ENCODE peak calls at places on chromosomes 2 and 18, in eight cellular contexts. F is AG04450, O is A549, Z is choroid plexus epithelial cell, E is lower lobe of right lung, U is AG09309, Q is PC-3, P is astrocyte. S is an unnamed sample.

GRCh38 chr2:76296400-76296799 is 585.7 kb upstream of the GCFC2 start:
- DNase-seq in F (no peak), O (no peak), Z (no peak), E (no peak), U (no peak), Q (no peak), P (no peak), S (no peak)

GRCh38 chr18:47120428-47120827 is 29.9 kb downstream of the HDHD2 start:
- DNase-seq in F (no peak), O (no peak), Z (no peak), E (no peak), U (no peak), Q (no peak), P (peak), S (no peak)

GRCh38 chr2:78644849-78645248 is 380.7 kb upstream of the REG3G start:
- DNase-seq in F (no peak), O (no peak), Z (no peak), E (no peak), U (no peak), Q (peak), P (no peak), S (peak)

GRCh38 chr18:30387401-30387800 is 655.1 kb downstream of the DSC3 start:
- DNase-seq in F (no peak), O (no peak), Z (no peak), E (no peak), U (no peak), Q (no peak), P (no peak), S (peak)

GRCh38 chr2:232889876-232890401 is 19.9 kb downstream of the SNORC start:
- DNase-seq in F (no peak), O (no peak), Z (no peak), E (no peak), U (no peak), Q (no peak), P (no peak), S (no peak)

GRCh38 chr2:219362524-219363164 is 25.1 kb downstream of the DNPEP start:
- DNase-seq in F (peak), O (peak), Z (peak), E (no peak), U (peak), Q (peak), P (peak), S (peak)

GRCh38 chr2:107730898-107731297 is 95.8 kb upstream of the RGPD4 start:
- DNase-seq in F (no peak), O (no peak), Z (no peak), E (no peak), U (no peak), Q (peak), P (peak), S (peak)

GRCh38 chr2:74886811-74887210 is 52.9 kb downstream of the HK2 start:
- DNase-seq in F (no peak), O (peak), Z (no peak), E (no peak), U (no peak), Q (no peak), P (no peak), S (no peak)

GRCh38 chr2:10776231-10776977 is 36.2 kb downstream of the PDIA6 start:
- DNase-seq in F (no peak), O (no peak), Z (no peak), E (no peak), U (no peak), Q (no peak), P (no peak), S (no peak)

GRCh38 chr2:218834685-218835084 is 3.1 kb upstream of the PRKAG3 start:
- DNase-seq in F (no peak), O (no peak), Z (peak), E (peak), U (no peak), Q (peak), P (no peak), S (no peak)

GRCh38 chr2:11713815-11714214 is 32.6 kb upstream of the LPIN1 start:
- DNase-seq in F (no peak), O (no peak), Z (no peak), E (no peak), U (no peak), Q (no peak), P (no peak), S (no peak)

GRCh38 chr2:37652199-37652640 is 19.2 kb downstream of the CDC42EP3 start:
- DNase-seq in F (peak), O (peak), Z (peak), E (peak), U (peak), Q (peak), P (peak), S (peak)

GRCh38 chr2:54459037-54459441 is 2.9 kb downstream of the SPTBN1 start:
- DNase-seq in F (no peak), O (peak), Z (peak), E (no peak), U (no peak), Q (peak), P (peak), S (peak)

GRCh38 chr18:51196811-51197660 is 445 bp downstream of the MEX3C start:
- DNase-seq in F (no peak), O (peak), Z (peak), E (no peak), U (no peak), Q (no peak), P (peak), S (peak)

GRCh38 chr2:127024769-127025356 is 82.1 kb downstream of the BIN1 start:
- DNase-seq in F (no peak), O (peak), Z (peak), E (no peak), U (no peak), Q (no peak), P (peak), S (peak)

GRCh38 chr18:77557030-77557429 is 307.4 kb downstream of the GALR1 start:
- DNase-seq in F (no peak), O (no peak), Z (peak), E (no peak), U (no peak), Q (no peak), P (no peak), S (no peak)

GRCh38 chr2:31429759-31430438 is 15.4 kb upstream of the XDH start:
- DNase-seq in F (no peak), O (peak), Z (no peak), E (no peak), U (no peak), Q (peak), P (peak), S (peak)

GRCh38 chr2:180655393-180655792 is 325.0 kb upstream of the UBE2E3 start:
- DNase-seq in F (no peak), O (no peak), Z (no peak), E (no peak), U (no peak), Q (peak), P (peak), S (peak)

GRCh38 chr2:215933141-215933540 is 80.2 kb downstream of the MREG start:
- DNase-seq in F (no peak), O (no peak), Z (no peak), E (no peak), U (no peak), Q (peak), P (no peak), S (peak)

GRCh38 chr2:215931256-215931903 is 82.0 kb downstream of the MREG start:
- DNase-seq in F (peak), O (peak), Z (peak), E (no peak), U (no peak), Q (peak), P (peak), S (peak)

GRCh38 chr2:215929602-215930335 is 83.6 kb downstream of the MREG start:
- DNase-seq in F (no peak), O (no peak), Z (peak), E (no peak), U (no peak), Q (peak), P (peak), S (peak)

DNA sequence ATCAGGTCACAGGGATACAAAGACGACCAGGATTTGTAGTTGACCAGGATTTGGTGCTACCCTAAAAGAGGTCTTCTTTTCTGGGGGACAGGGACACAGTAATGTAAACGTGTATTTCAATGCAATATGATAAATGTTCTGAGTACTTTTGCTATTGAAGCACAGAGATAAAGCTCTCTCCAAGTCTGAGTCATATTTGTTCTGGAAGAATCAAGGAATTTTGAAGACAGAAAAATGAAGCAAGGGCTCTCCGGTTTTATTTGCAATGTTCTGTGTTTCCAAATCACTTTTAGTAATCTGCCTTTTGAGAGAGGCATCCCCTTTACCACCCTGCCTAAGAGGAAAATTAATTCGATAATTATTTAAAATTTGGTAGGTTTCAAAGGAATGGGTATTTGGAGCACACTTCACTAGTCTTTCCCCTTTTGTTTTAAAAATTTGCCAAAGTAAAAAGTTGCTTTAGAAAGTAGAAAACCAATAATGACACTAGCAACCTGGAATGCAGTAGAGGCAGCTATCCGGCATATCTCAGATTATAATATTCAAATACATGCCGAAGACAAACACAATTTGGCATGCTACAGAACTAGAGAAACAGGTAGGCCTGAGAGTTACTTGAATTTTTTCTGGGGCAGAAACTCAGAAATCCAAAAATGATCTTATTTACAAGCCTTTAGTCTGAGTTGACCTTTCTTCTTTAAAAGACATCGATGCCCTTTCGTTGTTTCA is 82.7 kb downstream of the MREG start:
- DNase-seq in F (no peak), O (no peak), Z (peak), E (no peak), U (no peak), Q (peak), P (peak), S (peak)
- H3K4me3 ChIP-seq in F (no peak), O (no peak), Z (no peak), E (peak), U (no peak), Q (peak), P (no peak), S (peak)

GRCh38 chr2:131154647-131155046 is 49.5 kb downstream of the PLEKHB2 start:
- DNase-seq in F (no peak), O (no peak), Z (no peak), E (no peak), U (no peak), Q (no peak), P (no peak), S (no peak)

GRCh38 chr2:131154071-131154531 is 49.0 kb downstream of the PLEKHB2 start:
- DNase-seq in F (peak), O (peak), Z (peak), E (peak), U (no peak), Q (peak), P (peak), S (peak)

GRCh38 chr2:131155208-131155855 is 50.2 kb downstream of the PLEKHB2 start:
- DNase-seq in F (no peak), O (no peak), Z (no peak), E (no peak), U (no peak), Q (no peak), P (no peak), S (no peak)

GRCh38 chr2:131153529-131153928 is 48.4 kb downstream of the PLEKHB2 start:
- DNase-seq in F (no peak), O (no peak), Z (no peak), E (no peak), U (no peak), Q (no peak), P (no peak), S (no peak)

DNA sequence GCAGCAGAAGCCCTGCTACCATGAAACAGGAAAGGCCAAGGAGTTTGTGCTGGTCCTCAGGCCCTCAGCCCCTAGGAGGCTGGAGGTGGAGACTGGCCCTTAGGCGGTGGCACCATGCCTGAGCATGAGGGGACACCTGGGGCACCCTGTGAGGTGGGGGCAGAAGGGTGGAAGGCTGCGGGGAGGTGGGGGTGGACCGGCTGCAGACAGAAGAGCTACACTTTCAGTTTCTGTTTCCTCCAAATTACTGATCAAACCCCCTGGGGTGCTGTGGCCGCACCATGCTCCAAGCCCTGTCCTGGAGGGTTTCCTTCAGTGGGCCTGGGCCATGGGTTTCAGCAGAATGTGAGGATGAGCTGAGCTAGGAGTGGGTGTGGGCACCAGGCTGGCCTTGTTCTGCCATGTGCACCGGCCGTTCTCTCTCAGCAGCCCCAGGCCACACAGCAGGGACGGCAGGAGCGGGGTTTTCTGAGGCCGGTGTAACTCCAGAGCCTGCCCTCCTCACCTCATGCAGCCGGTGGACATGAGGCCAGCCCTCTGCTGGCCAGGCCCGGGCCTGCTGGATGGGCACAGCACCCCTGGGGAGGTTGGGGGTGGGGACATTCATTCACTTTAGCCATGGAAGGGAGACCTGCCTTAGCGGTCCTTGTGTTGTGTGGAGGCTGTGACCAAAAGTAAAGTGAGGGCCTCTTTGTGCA is 51.5 kb downstream of the PLEKHB2 start:
- DNase-seq in F (no peak), O (no peak), Z (peak), E (no peak), U (no peak), Q (no peak), P (no peak), S (no peak)
- TF ChIP-seq CTCF in F (peak), O (no peak), Z (peak), E (no peak), U (peak), Q (peak), P (no peak), S (no peak)

DNA sequence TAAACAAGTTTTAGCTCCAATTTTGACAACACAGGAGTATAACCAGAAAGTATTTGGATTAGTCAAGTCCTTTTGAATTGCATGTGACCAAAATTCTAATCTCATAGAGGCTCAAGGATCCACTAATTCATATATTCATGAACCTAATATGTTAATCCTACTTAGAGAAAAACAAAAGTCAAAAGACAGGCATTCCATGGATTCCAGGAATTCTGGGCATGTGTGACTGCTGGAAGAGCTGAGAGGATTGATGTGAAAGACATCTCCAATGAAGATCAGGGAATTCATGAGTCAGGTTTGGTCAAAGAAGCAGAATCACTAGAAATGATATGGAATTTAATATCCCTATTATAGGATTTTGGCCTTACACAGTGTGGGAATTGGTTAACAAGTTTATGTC is 1494.6 kb upstream of the DDX18 start:
- DNase-seq in F (no peak), O (no peak), Z (peak), E (no peak), U (no peak), Q (no peak), P (no peak), S (no peak)
- H3K4me3 ChIP-seq in F (no peak), O (no peak), Z (no peak), E (no peak), U (no peak), Q (no peak), P (no peak), S (no peak)

GRCh38 chr2:143132360-143132759 is 3.1 kb downstream of the ARHGAP15 start:
- DNase-seq in F (no peak), O (no peak), Z (no peak), E (no peak), U (no peak), Q (no peak), P (no peak), S (no peak)

GRCh38 chr2:143125647-143126046 is 3.6 kb upstream of the ARHGAP15 start:
- DNase-seq in F (no peak), O (no peak), Z (peak), E (no peak), U (no peak), Q (no peak), P (no peak), S (no peak)

GRCh38 chr2:143123911-143124310 is 5.3 kb upstream of the ARHGAP15 start:
- DNase-seq in F (no peak), O (no peak), Z (no peak), E (no peak), U (no peak), Q (no peak), P (no peak), S (no peak)

GRCh38 chr2:143133783-143134182 is 4.6 kb downstream of the ARHGAP15 start:
- DNase-seq in F (no peak), O (no peak), Z (no peak), E (no peak), U (no peak), Q (no peak), P (no peak), S (no peak)

DNA sequence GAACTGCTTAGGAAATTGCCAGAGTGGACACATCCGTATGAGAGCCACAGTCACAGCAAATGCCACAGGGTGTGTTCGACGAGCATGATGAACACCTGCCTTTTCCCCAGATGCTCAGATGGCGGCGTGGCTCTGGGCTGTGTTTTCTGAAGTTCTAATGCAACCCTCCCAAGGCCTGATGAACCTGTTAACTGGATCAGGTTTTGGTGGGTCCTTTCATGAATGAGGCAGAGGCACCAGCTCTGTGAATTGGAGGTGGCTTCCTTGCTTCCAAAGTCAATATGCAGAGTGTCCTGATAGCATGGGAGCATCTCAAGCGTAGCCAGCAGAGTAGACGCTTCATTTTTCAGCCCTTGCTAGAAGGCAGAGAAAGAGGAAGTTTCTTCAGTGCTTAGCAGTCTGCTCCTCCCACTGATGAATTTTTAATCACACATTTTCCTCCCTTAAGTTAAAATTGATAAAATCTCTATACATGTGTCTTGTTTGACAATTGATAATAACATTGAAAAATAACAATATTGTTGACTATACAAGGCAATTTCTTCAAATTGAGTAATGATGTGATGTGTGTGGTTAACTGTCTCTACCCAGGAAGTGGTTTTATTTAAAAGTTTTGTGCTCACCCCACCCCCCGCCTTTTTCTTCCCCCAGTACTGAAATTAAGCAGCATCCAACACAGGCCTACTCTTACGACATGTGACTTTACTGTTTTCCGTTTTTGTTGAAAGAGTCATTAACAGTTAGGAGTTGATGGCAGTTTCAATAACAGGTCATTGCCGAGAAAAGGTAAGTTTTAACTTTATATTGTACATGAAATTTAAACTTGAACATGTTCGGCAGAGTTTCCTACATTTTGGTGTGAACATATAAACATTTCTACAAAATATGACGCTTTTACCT is at the start of gene ARHGAP15:
- DNase-seq in F (no peak), O (no peak), Z (no peak), E (peak), U (no peak), Q (no peak), P (no peak), S (peak)
- TF ChIP-seq CTCF in F (no peak), O (no peak), Z (no peak), E (no peak), U (no peak), Q (no peak), P (no peak), S (no peak)

GRCh38 chr18:36440614-36441013 is 143.1 kb downstream of the FHOD3 start:
- DNase-seq in F (no peak), O (no peak), Z (peak), E (no peak), U (no peak), Q (no peak), P (peak), S (no peak)
- H3K4me3 ChIP-seq in F (no peak), O (no peak), Z (no peak), E (no peak), U (no peak), Q (no peak), P (no peak), S (no peak)

S was measured in epithelial cell of esophagus.